ENCODE peak calls at places on chromosome 13, in ten cellular contexts. B is anterior cingulate cortex; I is GM04503; P is activated CD4-positive, alpha-beta T cell treated with anti-CD3 and anti-CD28 coated beads for 1 hour; Z is epithelial cell of esophagus; J is activated T-helper 2 cell treated with anti-CD3 and anti-CD28 coated beads, Interferon-gamma antibody, Interleukin-2, Interleukin-4, amounts not matched to agents 10 μg/mL and 5 μg/mL and 100 μg/mL, durations not matched to agents 14 hours and 24 hours and 36 hours; X is OCI-M1; L is progenitor cell of endocrine pancreas; D is occipital lobe; G is epithelial cell of prostate. Q is an unnamed sample.

GRCh38 chr13:44147648-44148047 is 226.0 kb upstream of the SERP2 start:
- DNase-seq in L (no peak), P (no peak), G (no peak), J (no peak), D (no peak), Z (no peak), X (no peak), I (no peak), B (no peak), Q (no peak)

GRCh38 chr13:77836423-77836822 is 82.2 kb downstream of the EDNRB start:
- DNase-seq in L (no peak), I (no peak), J (no peak), B (no peak), P (no peak), Z (no peak), D (no peak), G (no peak), X (peak; percentile 52), Q (no peak)

GRCh38 chr13:80070024-80070703 is 270.8 kb downstream of the SPRY2 start:
- DNase-seq in B (no peak), L (no peak), D (no peak), Z (no peak), I (no peak), G (no peak), J (no peak), P (no peak), X (no peak), Q (no peak)

GRCh38 chr13:114200673-114201005 is 21.6 kb downstream of the CFAP97D2 start:
- DNase-seq in L (no peak), X (no peak), B (no peak), Z (no peak), J (no peak), D (no peak), P (no peak), G (no peak), I (no peak), Q (no peak)

GRCh38 chr13:113420833-113421600 is 32.3 kb downstream of the ADPRHL1 start:
- DNase-seq in P (no peak), B (no peak), L (no peak), D (no peak), X (no peak), J (no peak), I (no peak), G (no peak), Z (no peak), Q (no peak)

GRCh38 chr13:110662105-110662504 is 43.8 kb downstream of the CARS2 start:
- DNase-seq in X (no peak), I (no peak), G (no peak), D (no peak), L (no peak), P (no peak), B (no peak), Z (no peak), J (no peak), Q (no peak)

GRCh38 chr13:97226788-97227627 is 4.9 kb downstream of the MBNL2 start:
- DNase-seq in B (no peak), J (peak; percentile 40), I (no peak), D (no peak), Z (no peak), G (no peak), L (no peak), P (no peak), X (peak; percentile 82), Q (no peak)

GRCh38 chr13:26968431-26969335 is 202.9 kb downstream of the USP12 start:
- DNase-seq in L (peak; percentile 63), Z (no peak), B (no peak), I (no peak), J (no peak), G (no peak), X (no peak), P (no peak), D (no peak), Q (no peak)

GRCh38 chr13:110293037-110293436 is 13.9 kb downstream of the COL4A1 start:
- DNase-seq in Z (no peak), G (no peak), L (no peak), P (no peak), J (no peak), D (no peak), B (no peak), I (no peak), X (no peak), Q (no peak)

GRCh38 chr13:31310781-31311180 is 111.0 kb downstream of the B3GLCT start:
- DNase-seq in D (no peak), I (no peak), G (peak; percentile 34), B (no peak), L (no peak), J (no peak), X (no peak), P (no peak), Z (peak; percentile 68), Q (no peak)

GRCh38 chr13:110499621-110500281 is 61.8 kb downstream of the RAB20 start:
- DNase-seq in G (no peak), L (no peak), J (no peak), X (no peak), D (no peak), I (peak; percentile 85), B (no peak), P (no peak), Z (peak; percentile 67), Q (no peak)

GRCh38 chr13:71865858-71866172 is 1.2 kb downstream of the DACH1 start:
- DNase-seq in L (peak; percentile 14), J (no peak), D (no peak), Z (peak; percentile 7), X (no peak), G (no peak), B (no peak), I (no peak), P (no peak), Q (no peak)

Q was measured in activated B cell treated with CpG ODN at 0.5 μM for 24 hours.